ENCODE peak calls at places on chromosomes 11 and 22, in six cellular contexts. C is right atrium auricular region; L is naive thymus-derived CD4-positive, alpha-beta T cell; U is CD8-positive, alpha-beta T cell; B is CD4-positive, CD25-positive, alpha-beta regulatory T cell; H is colonic mucosa. N is an unnamed sample.

GRCh38 chr11:117562111-117562510 is 234.5 kb downstream of the CEP164 start:
- DNase-seq in H (no peak), U (no peak), C (no peak), B (no peak), L (no peak), N (no peak)

GRCh38 chr11:28696591-28696990 is 588.4 kb downstream of the METTL15 start:
- DNase-seq in H (no peak), B (no peak), U (no peak), L (no peak), C (no peak), N (no peak)

GRCh38 chr22:22709719-22710445 is 65.5 kb downstream of the GGTLC2 start:
- DNase-seq in C (peak; percentile 13), H (no peak), B (no peak), U (no peak), L (no peak), N (no peak)

GRCh38 chr22:20009018-20009482 is 7.6 kb downstream of the ARVCF start:
- DNase-seq in U (no peak), B (no peak), L (no peak), C (no peak), H (no peak), N (no peak)

GRCh38 chr22:17085277-17086091 is 684 bp downstream of the IL17RA start:
- DNase-seq in H (peak; percentile 48), B (no peak), L (peak; percentile 21), U (no peak), C (no peak), N (no peak)

GRCh38 chr11:126738632-126739031 is 261.9 kb downstream of the KIRREL3 start:
- DNase-seq in U (no peak), C (no peak), L (no peak), H (no peak), B (no peak), N (no peak)

GRCh38 chr22:45632791-45633515 is 38.7 kb upstream of the ATXN10 start:
- DNase-seq in U (no peak), C (no peak), H (no peak), B (no peak), L (no peak), N (no peak)

GRCh38 chr11:19201737-19202605 is at the start of gene CSRP3:
- DNase-seq in U (no peak), B (no peak), L (no peak), C (peak; percentile 73), H (no peak), N (no peak)

GRCh38 chr22:49039625-49040024 is 788.0 kb downstream of the BRD1 start:
- DNase-seq in C (no peak), U (no peak), B (no peak), L (no peak), H (no peak), N (no peak)

GRCh38 chr11:2669926-2670469 is 29.8 kb downstream of the KCNQ1OT1 start:
- DNase-seq in U (no peak), B (no peak), H (no peak), L (no peak), C (peak; percentile 28), N (no peak)

GRCh38 chr22:41565403-41566054 is 4.7 kb downstream of the CSDC2 start:
- DNase-seq in C (no peak), H (no peak), L (no peak), U (no peak), B (no peak), N (no peak)

GRCh38 chr11:112719736-112720525 is 241.3 kb upstream of the NCAM1 start:
- DNase-seq in B (no peak), H (no peak), L (no peak), U (no peak), C (no peak), N (no peak)

GRCh38 chr11:134575504-134576230 is 163.6 kb upstream of the B3GAT1 start:
- DNase-seq in B (no peak), C (peak; percentile 48), L (no peak), H (no peak), U (no peak), N (no peak)

GRCh38 chr11:13427440-13427839 is 35.6 kb downstream of the BTBD10 start:
- DNase-seq in C (no peak), B (no peak), U (no peak), H (no peak), L (no peak), N (no peak)

GRCh38 chr11:8049084-8049483 is 31.9 kb upstream of the TUB start:
- DNase-seq in C (peak; percentile 47), L (no peak), U (no peak), B (no peak), H (no peak), N (no peak)

GRCh38 chr11:118820412-118821357 is 29.7 kb upstream of the DDX6 start:
- DNase-seq in U (no peak), H (peak; percentile 85), B (no peak), C (peak; percentile 76), L (no peak), N (no peak)

GRCh38 chr11:125192194-125192593 is 27.6 kb downstream of the PKNOX2 start:
- DNase-seq in U (no peak), C (no peak), B (no peak), L (no peak), H (no peak), N (no peak)

GRCh38 chr11:33530824-33531223 is 169.8 kb downstream of the C11orf91 start:
- DNase-seq in H (no peak), U (no peak), C (no peak), B (no peak), L (no peak), N (no peak)

GRCh38 chr11:130808541-130808940 is 107.7 kb downstream of the SNX19 start:
- DNase-seq in B (no peak), H (no peak), C (no peak), L (no peak), U (no peak), N (no peak)

GRCh38 chr11:33500865-33501479 is 199.7 kb downstream of the C11orf91 start:
- DNase-seq in B (no peak), U (no peak), C (no peak), L (no peak), H (no peak), N (no peak)

GRCh38 chr11:14980854-14981253 is 8.7 kb upstream of the CALCA start:
- DNase-seq in L (no peak), U (no peak), B (no peak), C (no peak), H (no peak), N (no peak)

GRCh38 chr11:44833869-44834452 is 107.2 kb downstream of the TSPAN18 start:
- DNase-seq in L (no peak), U (no peak), C (no peak), B (no peak), H (no peak), N (no peak)

GRCh38 chr11:45736424-45736823 is 68.5 kb upstream of the SLC35C1 start:
- DNase-seq in H (no peak), B (no peak), U (no peak), C (peak; percentile 67), L (no peak), N (no peak)

GRCh38 chr22:35892192-35892591 is 136.4 kb downstream of the RBFOX2 start:
- DNase-seq in B (no peak), L (no peak), C (no peak), H (no peak), U (no peak), N (no peak)

DNA sequence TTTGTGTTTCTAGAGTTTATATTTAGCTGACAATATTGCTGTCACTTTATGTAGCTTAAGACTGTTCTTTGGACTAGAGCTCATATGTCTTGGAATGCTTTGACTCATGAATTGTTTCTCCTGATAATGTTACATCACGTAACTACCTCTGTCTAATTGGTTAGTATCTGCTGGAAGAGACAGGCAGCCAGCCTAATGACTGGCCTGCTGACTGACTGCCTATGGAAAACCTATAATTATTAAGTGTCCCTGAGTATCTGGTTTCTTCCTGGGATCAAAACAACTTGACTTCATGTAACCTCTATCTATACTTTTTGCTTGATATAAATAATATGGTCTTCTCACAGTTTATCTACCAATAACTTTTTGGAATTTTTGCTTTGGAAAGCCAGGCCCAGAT is 9.4 kb downstream of the SOX6 start:
- DNase-seq in U (no peak), B (no peak), H (no peak), L (no peak), C (no peak), N (no peak)
- H3K4me3 ChIP-seq in U (no peak overlapping the region), B (no peak overlapping the region), H (no peak overlapping the region), L (no peak overlapping the region), C (no peak overlapping the region), N (no peak overlapping the region)

GRCh38 chr11:36123353-36124220 is 165.6 kb downstream of the COMMD9 start:
- DNase-seq in H (no peak), U (no peak), L (no peak), B (no peak), C (no peak), N (no peak)
- H3K4me3 ChIP-seq in H (no peak overlapping the region), U (no peak overlapping the region), L (no peak overlapping the region), B (no peak overlapping the region), C (no peak overlapping the region), N (no peak overlapping the region)

GRCh38 chr22:37803636-37804371 is 3.9 kb upstream of the GCAT start:
- DNase-seq in H (peak; percentile 37), L (no peak), B (no peak), C (no peak), U (no peak), N (no peak)

GRCh38 chr22:37804502-37804885 is 3.2 kb upstream of the GCAT start:
- DNase-seq in L (peak; percentile 34), B (no peak), U (no peak), C (no peak), H (peak; percentile 36), N (no peak)

GRCh38 chr22:37803195-37803635 is 4.5 kb upstream of the GCAT start:
- DNase-seq in L (no peak), B (no peak), C (no peak), H (no peak), U (no peak), N (no peak)

GRCh38 chr22:37802310-37803194 is 5.2 kb upstream of the GCAT start:
- DNase-seq in B (no peak), U (no peak), H (peak; percentile 70), C (no peak), L (no peak), N (no peak)

DNA sequence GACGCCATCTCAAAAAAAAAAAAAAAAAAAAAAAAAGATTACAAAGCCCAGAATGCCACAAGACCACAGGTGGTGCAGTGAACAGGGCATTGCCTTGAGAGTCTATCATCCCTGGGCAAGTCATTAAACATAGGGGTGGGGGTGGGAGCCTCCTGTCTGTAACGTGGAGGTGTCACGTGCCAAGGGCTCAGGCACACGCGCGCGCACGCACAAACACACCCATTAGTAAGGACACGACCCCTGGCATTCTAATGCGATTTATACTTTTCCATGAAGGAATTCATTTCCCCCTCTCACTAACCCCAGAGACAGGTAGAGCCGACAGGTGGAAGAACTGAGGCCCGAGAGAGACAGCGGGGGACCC is 5.8 kb upstream of the GCAT start:
- DNase-seq in H (peak; percentile 52), B (no peak), L (no peak), C (no peak), U (no peak), N (no peak)
- H3K4me3 ChIP-seq in H (peak overlapping the region; percentile 48), B (no peak overlapping the region), L (peak overlapping the region; percentile 64), C (peak overlapping the region; percentile 65), U (peak overlapping the region; percentile 36), N (peak overlapping the region; percentile 53)

DNA sequence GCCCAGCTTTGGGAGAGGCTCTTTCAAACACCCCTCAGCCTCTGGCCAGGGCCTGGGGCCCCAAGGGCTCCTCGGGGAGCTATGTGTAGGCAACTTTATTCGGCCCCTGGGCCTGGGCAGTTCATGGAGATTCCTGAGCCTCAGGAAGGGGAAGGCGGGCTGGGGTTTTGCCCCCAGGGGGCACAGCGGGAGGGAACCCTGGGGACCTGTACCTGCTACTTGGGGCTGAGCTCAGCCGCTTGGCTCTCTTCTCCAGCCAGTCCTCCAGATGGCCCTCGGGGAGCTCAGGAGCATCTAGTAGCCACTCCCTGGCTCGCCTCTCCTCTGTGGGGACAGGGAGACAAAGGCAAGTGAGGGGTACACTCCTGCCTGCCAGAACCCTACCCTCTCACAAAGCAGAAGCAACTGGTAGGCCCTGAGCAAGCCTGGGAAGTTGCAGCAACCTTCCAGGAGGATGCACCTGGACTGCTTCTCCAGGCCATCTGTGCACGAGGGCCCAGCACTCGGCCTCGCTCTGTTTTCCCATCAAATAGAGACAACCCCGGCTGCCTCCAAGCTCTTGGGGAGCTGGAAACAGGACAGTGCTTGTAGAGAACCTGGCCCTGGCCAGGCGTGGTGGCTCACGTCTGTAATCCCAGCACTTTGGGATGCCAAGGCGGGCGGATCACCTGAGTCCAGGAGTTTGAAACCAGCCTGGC is 18.5 kb downstream of the CABP7 start:
- DNase-seq in L (no peak), C (no peak), H (no peak), B (no peak), U (no peak), N (no peak)
- H3K4me3 ChIP-seq in L (no peak overlapping the region), C (no peak overlapping the region), H (no peak overlapping the region), B (no peak overlapping the region), U (no peak overlapping the region), N (no peak overlapping the region)

N was measured in Jurkat, Clone E6-1.